ENCODE peak calls at places on chromosomes 12 and 14, in eight cellular contexts. J, P, X, N, F, H, V and T are unnamed samples.

GRCh38 chr14:50084666-50085065 is 31.7 kb downstream of the VCPKMT start:
- DNase-seq in V (no peak), H (no peak), P (no peak), X (no peak), F (no peak), J (no peak), N (no peak), T (no peak)

GRCh38 chr14:23372509-23372908 is at the start of gene IL25:
- DNase-seq in F (no peak), J (no peak), X (no peak), N (no peak), P (no peak), V (no peak), H (no peak), T (no peak)

GRCh38 chr12:52235001-52235760 is 2.1 kb downstream of the KRT7 start:
- DNase-seq in P (no peak), H (no peak), J (no peak), N (no peak), F (no peak), V (no peak), X (no peak), T (no peak)

GRCh38 chr14:36981832-36982528 is 190.4 kb downstream of the SLC25A21 start:
- DNase-seq in J (no peak), V (no peak), P (peak), N (no peak), X (no peak), H (peak), F (no peak), T (no peak)

GRCh38 chr14:33512201-33512600 is 438.7 kb downstream of the EGLN3 start:
- DNase-seq in F (no peak), N (no peak), X (no peak), V (no peak), J (no peak), P (peak), H (no peak), T (no peak)

GRCh38 chr14:88856786-88857366 is 32.4 kb downstream of the TTC8 start:
- DNase-seq in X (peak), J (no peak), V (no peak), H (peak), N (no peak), F (no peak), P (no peak), T (no peak)

GRCh38 chr14:75295061-75295461 is 16.4 kb downstream of the FOS start:
- DNase-seq in N (no peak), H (peak), X (no peak), J (peak), F (no peak), V (no peak), P (no peak), T (peak)

GRCh38 chr14:93430319-93430801 is 379 bp upstream of the UNC79 start:
- DNase-seq in J (no peak), F (no peak), N (no peak), X (peak), V (no peak), P (no peak), H (no peak), T (peak)

GRCh38 chr12:40733871-40734270 is 41.6 kb downstream of the CNTN1 start:
- DNase-seq in N (no peak), P (no peak), F (no peak), H (no peak), J (no peak), V (no peak), X (no peak), T (no peak)

GRCh38 chr12:47377414-47378221 is 297.9 kb upstream of the AMIGO2 start:
- DNase-seq in X (peak), H (peak), F (no peak), N (no peak), P (peak), V (no peak), J (peak), T (peak)

GRCh38 chr12:111451649-111452129 is 46.0 kb downstream of the SH2B3 start:
- DNase-seq in J (no peak), V (no peak), P (no peak), H (no peak), F (peak), X (peak), N (no peak), T (peak)

GRCh38 chr12:79046021-79046420 is 181.4 kb downstream of the SYT1 start:
- DNase-seq in N (no peak), X (peak), F (no peak), V (no peak), P (no peak), H (no peak), J (no peak), T (no peak)

GRCh38 chr12:109458086-109458485 is 19.0 kb downstream of the KCTD10 start:
- DNase-seq in H (no peak), X (no peak), V (no peak), N (no peak), J (no peak), P (no peak), F (no peak), T (no peak)

GRCh38 chr12:109223211-109223610 is 85.9 kb downstream of the FOXN4 start:
- DNase-seq in F (no peak), V (no peak), X (no peak), N (no peak), H (no peak), J (no peak), P (no peak), T (no peak)

GRCh38 chr12:107079172-107080011 is 14.0 kb downstream of the CRY1 start:
- DNase-seq in X (no peak), P (peak), F (no peak), V (no peak), J (no peak), N (no peak), H (no peak), T (no peak)

GRCh38 chr12:7872565-7873304 is at the start of gene SLC2A14:
- DNase-seq in X (no peak), F (no peak), P (no peak), V (no peak), J (no peak), H (no peak), N (no peak), T (no peak)

GRCh38 chr14:27688823-27689444 is 1077.7 kb upstream of the FOXG1 start:
- DNase-seq in N (no peak), J (no peak), F (no peak), P (no peak), H (no peak), V (no peak), X (no peak), T (no peak)

GRCh38 chr12:10737249-10737648 is 14.1 kb upstream of the YBX3 start:
- DNase-seq in N (no peak), H (no peak), P (no peak), X (no peak), J (no peak), F (no peak), V (no peak), T (no peak)

GRCh38 chr12:101108130-101108529 is 101.9 kb downstream of the SLC5A8 start:
- DNase-seq in X (no peak), P (no peak), J (no peak), N (no peak), H (no peak), V (no peak), F (no peak), T (no peak)

GRCh38 chr12:29008786-29009185 is 140.3 kb upstream of the FAR2 start:
- DNase-seq in N (no peak), P (no peak), H (no peak), V (no peak), X (no peak), J (no peak), F (no peak), T (no peak)

GRCh38 chr12:76123301-76124212 is 39.1 kb upstream of the NAP1L1 start:
- DNase-seq in F (no peak), V (no peak), N (no peak), P (peak), J (no peak), X (no peak), H (no peak), T (no peak)

GRCh38 chr14:104436741-104437701 is 142.5 kb upstream of the C14orf180 start:
- DNase-seq in H (no peak), V (no peak), F (peak), N (no peak), P (no peak), X (no peak), J (peak), T (no peak)

GRCh38 chr12:65670775-65671174 is 153.5 kb upstream of the HMGA2 start:
- DNase-seq in J (no peak), F (no peak), H (no peak), V (no peak), N (no peak), X (no peak), P (no peak), T (no peak)

GRCh38 chr14:61346793-61347192 is 25.4 kb downstream of the PRKCH start:
- DNase-seq in P (no peak), V (no peak), H (no peak), N (no peak), J (no peak), X (no peak), F (no peak), T (no peak)

GRCh38 chr12:102528111-102528510 is 47.7 kb upstream of the IGF1 start:
- DNase-seq in F (no peak), N (no peak), P (no peak), X (no peak), V (no peak), J (no peak), H (no peak), T (no peak)

GRCh38 chr12:110693731-110694130 is 4.8 kb upstream of the HVCN1 start:
- DNase-seq in H (no peak), X (no peak), J (peak), P (no peak), F (no peak), V (no peak), N (no peak), T (peak)

GRCh38 chr12:47156167-47156736 is 76.5 kb upstream of the AMIGO2 start:
- DNase-seq in X (no peak), V (no peak), N (no peak), F (no peak), H (no peak), J (peak), P (no peak), T (peak)

GRCh38 chr14:101405171-101405883 is 156.0 kb upstream of the DIO3 start:
- DNase-seq in N (no peak), V (no peak), F (no peak), J (no peak), X (no peak), P (no peak), H (no peak), T (no peak)

GRCh38 chr12:92424338-92424737 is 278.5 kb upstream of the PLEKHG7 start:
- DNase-seq in H (no peak), F (no peak), X (no peak), P (no peak), N (no peak), V (no peak), J (no peak), T (no peak)

GRCh38 chr12:90152897-90153624 is 444.4 kb upstream of the ATP2B1 start:
- DNase-seq in P (no peak), X (no peak), N (no peak), J (no peak), V (no peak), F (no peak), H (no peak), T (no peak)

GRCh38 chr12:14239935-14240872 is 125.3 kb upstream of the ATF7IP start:
- DNase-seq in V (no peak), X (no peak), P (no peak), F (no peak), J (no peak), H (no peak), N (no peak), T (no peak)

GRCh38 chr12:30820406-30820946 is 65.7 kb upstream of the CAPRIN2 start:
- DNase-seq in V (no peak), J (no peak), P (no peak), X (no peak), F (no peak), H (no peak), N (no peak), T (no peak)

GRCh38 chr12:123056053-123056452 is 75.6 kb downstream of the ARL6IP4 start:
- DNase-seq in P (no peak), X (no peak), N (no peak), H (no peak), J (no peak), V (no peak), F (no peak), T (no peak)

GRCh38 chr12:126385785-126386184 is 1320.5 kb downstream of the AACS start:
- DNase-seq in V (no peak), J (no peak), P (no peak), H (no peak), N (no peak), F (no peak), X (no peak), T (no peak)

GRCh38 chr14:100370003-100370402 is 46.9 kb downstream of the SLC25A47 start:
- DNase-seq in J (no peak), X (no peak), N (no peak), F (no peak), H (no peak), P (no peak), V (no peak), T (no peak)